ENCODE peak calls at places on chromosome 19, in seven cellular contexts. One of them, this sample, is unnamed.

GRCh38 chr19:47490847-47491246 is 6.8 kb upstream of the KPTN start:
- DNase-seq in activated effector memory CD4-positive, alpha-beta T cell treated with Interleukin-2 at 50 U/mL for 16 hours: no peak
- DNase-seq in fibroblast of the conjunctiva: no peak
- DNase-seq in CD8-positive, alpha-beta T cell: no peak
- DNase-seq in stimulated activated naive CD4-positive, alpha-beta T cell: no peak
- DNase-seq in activated T-helper 1 cell treated with Interleukin-2 at 50 U/mL for 16 hours: no peak
- DNase-seq in activated naive CD4-positive, alpha-beta T cell treated with anti-CD3 and anti-CD28 coated beads for 36 hours: no peak
- DNase-seq in this sample: no peak

GRCh38 chr19:1752757-1753728 is at the start of gene ONECUT3:
- DNase-seq in activated T-helper 1 cell treated with Interleukin-2 at 50 U/mL for 16 hours: no peak
- DNase-seq in CD8-positive, alpha-beta T cell: no peak
- DNase-seq in activated naive CD4-positive, alpha-beta T cell treated with anti-CD3 and anti-CD28 coated beads for 36 hours: no peak
- DNase-seq in stimulated activated naive CD4-positive, alpha-beta T cell: no peak
- DNase-seq in activated effector memory CD4-positive, alpha-beta T cell treated with Interleukin-2 at 50 U/mL for 16 hours: no peak
- DNase-seq in fibroblast of the conjunctiva: no peak
- DNase-seq in this sample: no peak

GRCh38 chr19:38736413-38737280 is 7.6 kb downstream of the CAPN12 start:
- DNase-seq in activated naive CD4-positive, alpha-beta T cell treated with anti-CD3 and anti-CD28 coated beads for 36 hours: peak; percentile 70
- DNase-seq in activated T-helper 1 cell treated with Interleukin-2 at 50 U/mL for 16 hours: peak; percentile 37
- DNase-seq in stimulated activated naive CD4-positive, alpha-beta T cell: peak; percentile 56
- DNase-seq in activated effector memory CD4-positive, alpha-beta T cell treated with Interleukin-2 at 50 U/mL for 16 hours: peak; percentile 35
- DNase-seq in CD8-positive, alpha-beta T cell: peak; percentile 55
- DNase-seq in fibroblast of the conjunctiva: no peak
- DNase-seq in this sample: no peak

GRCh38 chr19:42081584-42082258 is 5.8 kb downstream of the ZNF574 start:
- DNase-seq in fibroblast of the conjunctiva: peak; percentile 12
- DNase-seq in activated effector memory CD4-positive, alpha-beta T cell treated with Interleukin-2 at 50 U/mL for 16 hours: no peak
- DNase-seq in activated T-helper 1 cell treated with Interleukin-2 at 50 U/mL for 16 hours: no peak
- DNase-seq in stimulated activated naive CD4-positive, alpha-beta T cell: no peak
- DNase-seq in activated naive CD4-positive, alpha-beta T cell treated with anti-CD3 and anti-CD28 coated beads for 36 hours: peak; percentile 41
- DNase-seq in CD8-positive, alpha-beta T cell: no peak
- DNase-seq in this sample: no peak

GRCh38 chr19:35828694-35829301 is 16.2 kb upstream of the PRODH2 start:
- DNase-seq in stimulated activated naive CD4-positive, alpha-beta T cell: peak; percentile 16
- DNase-seq in CD8-positive, alpha-beta T cell: no peak
- DNase-seq in activated effector memory CD4-positive, alpha-beta T cell treated with Interleukin-2 at 50 U/mL for 16 hours: peak; percentile 15
- DNase-seq in activated T-helper 1 cell treated with Interleukin-2 at 50 U/mL for 16 hours: peak; percentile 12
- DNase-seq in activated naive CD4-positive, alpha-beta T cell treated with anti-CD3 and anti-CD28 coated beads for 36 hours: peak; percentile 76
- DNase-seq in fibroblast of the conjunctiva: peak; percentile 14
- DNase-seq in this sample: no peak

GRCh38 chr19:11833541-11833940 is 15.0 kb upstream of the ZNF439 start:
- DNase-seq in activated naive CD4-positive, alpha-beta T cell treated with anti-CD3 and anti-CD28 coated beads for 36 hours: no peak
- DNase-seq in activated effector memory CD4-positive, alpha-beta T cell treated with Interleukin-2 at 50 U/mL for 16 hours: no peak
- DNase-seq in CD8-positive, alpha-beta T cell: no peak
- DNase-seq in fibroblast of the conjunctiva: no peak
- DNase-seq in stimulated activated naive CD4-positive, alpha-beta T cell: no peak
- DNase-seq in activated T-helper 1 cell treated with Interleukin-2 at 50 U/mL for 16 hours: no peak
- DNase-seq in this sample: no peak

GRCh38 chr19:41928221-41928683 is at the start of gene ERFL:
- DNase-seq in activated T-helper 1 cell treated with Interleukin-2 at 50 U/mL for 16 hours: no peak
- DNase-seq in stimulated activated naive CD4-positive, alpha-beta T cell: no peak
- DNase-seq in activated naive CD4-positive, alpha-beta T cell treated with anti-CD3 and anti-CD28 coated beads for 36 hours: peak; percentile 40
- DNase-seq in CD8-positive, alpha-beta T cell: no peak
- DNase-seq in fibroblast of the conjunctiva: no peak
- DNase-seq in activated effector memory CD4-positive, alpha-beta T cell treated with Interleukin-2 at 50 U/mL for 16 hours: no peak
- DNase-seq in this sample: no peak

GRCh38 chr19:4064073-4064550 is 2.6 kb downstream of the ZBTB7A start:
- DNase-seq in activated effector memory CD4-positive, alpha-beta T cell treated with Interleukin-2 at 50 U/mL for 16 hours: no peak
- DNase-seq in activated naive CD4-positive, alpha-beta T cell treated with anti-CD3 and anti-CD28 coated beads for 36 hours: no peak
- DNase-seq in stimulated activated naive CD4-positive, alpha-beta T cell: no peak
- DNase-seq in fibroblast of the conjunctiva: no peak
- DNase-seq in activated T-helper 1 cell treated with Interleukin-2 at 50 U/mL for 16 hours: no peak
- DNase-seq in CD8-positive, alpha-beta T cell: no peak
- DNase-seq in this sample: no peak

GRCh38 chr19:54449701-54450069 is 686 bp downstream of the LENG8 start:
- DNase-seq in CD8-positive, alpha-beta T cell: no peak
- DNase-seq in activated effector memory CD4-positive, alpha-beta T cell treated with Interleukin-2 at 50 U/mL for 16 hours: no peak
- DNase-seq in stimulated activated naive CD4-positive, alpha-beta T cell: no peak
- DNase-seq in activated T-helper 1 cell treated with Interleukin-2 at 50 U/mL for 16 hours: no peak
- DNase-seq in activated naive CD4-positive, alpha-beta T cell treated with anti-CD3 and anti-CD28 coated beads for 36 hours: no peak
- DNase-seq in fibroblast of the conjunctiva: no peak
- DNase-seq in this sample: no peak

GRCh38 chr19:37506387-37507166 is at the start of gene ZNF793:
- DNase-seq in activated naive CD4-positive, alpha-beta T cell treated with anti-CD3 and anti-CD28 coated beads for 36 hours: peak; percentile 85
- DNase-seq in activated T-helper 1 cell treated with Interleukin-2 at 50 U/mL for 16 hours: peak; percentile 69
- DNase-seq in activated effector memory CD4-positive, alpha-beta T cell treated with Interleukin-2 at 50 U/mL for 16 hours: peak; percentile 72
- DNase-seq in fibroblast of the conjunctiva: peak; percentile 55
- DNase-seq in stimulated activated naive CD4-positive, alpha-beta T cell: peak; percentile 68
- DNase-seq in CD8-positive, alpha-beta T cell: peak; percentile 76
- DNase-seq in this sample: no peak

GRCh38 chr19:51572415-51572814 is 1.3 kb downstream of the ZNF175 start:
- DNase-seq in activated effector memory CD4-positive, alpha-beta T cell treated with Interleukin-2 at 50 U/mL for 16 hours: no peak
- DNase-seq in activated T-helper 1 cell treated with Interleukin-2 at 50 U/mL for 16 hours: no peak
- DNase-seq in activated naive CD4-positive, alpha-beta T cell treated with anti-CD3 and anti-CD28 coated beads for 36 hours: no peak
- DNase-seq in fibroblast of the conjunctiva: no peak
- DNase-seq in CD8-positive, alpha-beta T cell: no peak
- DNase-seq in stimulated activated naive CD4-positive, alpha-beta T cell: no peak
- DNase-seq in this sample: no peak

GRCh38 chr19:45468159-45468651 is 409 bp downstream of the FOSB start:
- DNase-seq in activated effector memory CD4-positive, alpha-beta T cell treated with Interleukin-2 at 50 U/mL for 16 hours: no peak
- DNase-seq in stimulated activated naive CD4-positive, alpha-beta T cell: no peak
- DNase-seq in fibroblast of the conjunctiva: no peak
- DNase-seq in CD8-positive, alpha-beta T cell: peak; percentile 34
- DNase-seq in activated T-helper 1 cell treated with Interleukin-2 at 50 U/mL for 16 hours: no peak
- DNase-seq in activated naive CD4-positive, alpha-beta T cell treated with anti-CD3 and anti-CD28 coated beads for 36 hours: peak; percentile 34
- DNase-seq in this sample: no peak

GRCh38 chr19:38676023-38676877 is 28.8 kb downstream of the ACTN4 start:
- DNase-seq in activated naive CD4-positive, alpha-beta T cell treated with anti-CD3 and anti-CD28 coated beads for 36 hours: no peak
- DNase-seq in activated effector memory CD4-positive, alpha-beta T cell treated with Interleukin-2 at 50 U/mL for 16 hours: no peak
- DNase-seq in CD8-positive, alpha-beta T cell: no peak
- DNase-seq in stimulated activated naive CD4-positive, alpha-beta T cell: no peak
- DNase-seq in fibroblast of the conjunctiva: no peak
- DNase-seq in activated T-helper 1 cell treated with Interleukin-2 at 50 U/mL for 16 hours: no peak
- DNase-seq in this sample: no peak

GRCh38 chr19:45200614-45201013 is 22.0 kb downstream of the BLOC1S3 start:
- DNase-seq in activated effector memory CD4-positive, alpha-beta T cell treated with Interleukin-2 at 50 U/mL for 16 hours: no peak
- DNase-seq in activated T-helper 1 cell treated with Interleukin-2 at 50 U/mL for 16 hours: no peak
- DNase-seq in fibroblast of the conjunctiva: peak; percentile 26
- DNase-seq in CD8-positive, alpha-beta T cell: no peak
- DNase-seq in activated naive CD4-positive, alpha-beta T cell treated with anti-CD3 and anti-CD28 coated beads for 36 hours: peak; percentile 19
- DNase-seq in stimulated activated naive CD4-positive, alpha-beta T cell: no peak
- DNase-seq in this sample: no peak